ENCODE peak calls at places on chromosomes 4 and X, in six cellular contexts. Q is heart left ventricle, L is cardiac muscle cell, V is heart right ventricle, R is GM23248, E is mucosa of descending colon. W is an unnamed sample. For H3K4me1, the result is how much of the 10 kb centered on the place peaks cover.

GRCh38 chr4:137510866-137511265 is 21.4 kb downstream of the PCDH18 start:
- DNase-seq in V (no peak), Q (no peak), E (no peak), L (no peak), R (peak), W (no peak)

GRCh38 chr4:8683462-8683861 is 90.9 kb downstream of the CPZ start:
- DNase-seq in V (no peak), L (no peak), Q (no peak), R (no peak), E (no peak), W (no peak)

GRCh38 chr4:144584428-144584827 is 61.5 kb upstream of the HHIP start:
- DNase-seq in Q (no peak), V (no peak), R (no peak), L (no peak), E (no peak), W (no peak)

GRCh38 chr4:180827193-180827592 is 1416.0 kb upstream of the TENM3 start:
- DNase-seq in V (no peak), E (no peak), R (peak), Q (no peak), L (peak), W (no peak)

GRCh38 chrX:9533611-9534010 is 68.8 kb downstream of the TBL1X start:
- DNase-seq in E (no peak), R (no peak), Q (no peak), V (no peak), L (no peak), W (no peak)

GRCh38 chr4:25535278-25535677 is 120.4 kb upstream of the SLC34A2 start:
- DNase-seq in Q (no peak), L (no peak), V (no peak), E (no peak), R (no peak), W (no peak)

GRCh38 chr4:75845992-75846391 is 56.3 kb downstream of the PPEF2 start:
- DNase-seq in L (no peak), E (no peak), Q (no peak), R (no peak), V (no peak), W (no peak)

GRCh38 chr4:80362578-80363181 is 27.1 kb downstream of the CFAP299 start:
- DNase-seq in V (no peak), L (peak), E (peak), R (peak), Q (no peak), W (peak)

GRCh38 chr4:54277691-54278090 is 48.6 kb downstream of the PDGFRA start:
- DNase-seq in E (no peak), R (peak), L (no peak), V (no peak), Q (no peak), W (no peak)

GRCh38 chrX:136630881-136631280 is 17.1 kb upstream of the CD40LG start:
- DNase-seq in Q (no peak), E (no peak), R (no peak), V (no peak), L (no peak), W (no peak)

GRCh38 chrX:45743081-45743533 is 542.4 kb upstream of the DIPK2B start:
- DNase-seq in Q (no peak), E (no peak), V (no peak), R (peak), L (no peak), W (no peak)

GRCh38 chrX:134173541-134174272 is 63.3 kb upstream of the CCDC160 start:
- DNase-seq in L (peak), V (no peak), Q (no peak), R (no peak), E (no peak), W (no peak)

GRCh38 chrX:80808160-80808735 is 1.4 kb downstream of the BRWD3 start:
- DNase-seq in R (peak), E (peak), L (peak), V (peak), Q (peak), W (peak)

GRCh38 chr4:127844605-127845116 is 36.0 kb upstream of the PLK4 start:
- DNase-seq in R (peak), L (no peak), E (no peak), V (no peak), Q (no peak), W (no peak)

GRCh38 chr4:86791126-86791525 is 58.1 kb downstream of the SLC10A6 start:
- DNase-seq in R (no peak), Q (no peak), E (no peak), L (no peak), V (no peak), W (no peak)

GRCh38 chr4:162115323-162115722 is 48.5 kb downstream of the FSTL5 start:
- DNase-seq in E (no peak), R (no peak), V (no peak), Q (no peak), L (no peak), W (no peak)

GRCh38 chr4:173214661-173215060 is 46.0 kb downstream of the GALNT7 start:
- DNase-seq in L (no peak), R (no peak), V (no peak), Q (no peak), E (no peak), W (no peak)

GRCh38 chr4:77665381-77666069 is 59.9 kb downstream of the CXCL13 start:
- DNase-seq in Q (no peak), R (no peak), E (no peak), L (no peak), V (no peak), W (no peak)

GRCh38 chr4:159564615-159565014 is 461.7 kb downstream of the RAPGEF2 start:
- DNase-seq in L (no peak), R (no peak), E (peak), Q (no peak), V (no peak), W (no peak)

GRCh38 chr4:74235135-74235534 is 73.1 kb upstream of the EPGN start:
- DNase-seq in Q (no peak), L (no peak), V (no peak), E (no peak), R (no peak), W (no peak)

GRCh38 chrX:110258552-110258951 is 59.3 kb downstream of the AMMECR1 start:
- DNase-seq in L (no peak), V (no peak), R (peak), E (no peak), Q (no peak), W (no peak)

GRCh38 chr4:90760059-90760458 is 632.9 kb downstream of the CCSER1 start:
- DNase-seq in Q (no peak), R (no peak), V (no peak), L (no peak), E (no peak), W (no peak)

GRCh38 chrX:55908685-55909212 is 191.2 kb downstream of the RRAGB start:
- DNase-seq in L (peak), V (peak), E (peak), R (peak), Q (no peak), W (peak)

GRCh38 chrX:18119856-18120255 is 100.8 kb downstream of the BEND2 start:
- DNase-seq in R (no peak), L (no peak), Q (no peak), V (no peak), E (peak), W (no peak)

GRCh38 chrX:2766921-2767320 is 15.1 kb downstream of the XG start:
- DNase-seq in R (peak), Q (no peak), L (no peak), E (peak), V (no peak), W (no peak)

GRCh38 chrX:54447461-54447860 is 7.3 kb downstream of the TSR2 start:
- DNase-seq in Q (no peak), E (no peak), R (peak), V (no peak), L (peak), W (no peak)

GRCh38 chr4:89249716-89250361 is 57.8 kb downstream of the GPRIN3 start:
- DNase-seq in L (no peak), V (no peak), Q (no peak), E (no peak), R (no peak), W (no peak)

GRCh38 chrX:126985960-126986359 is 166.4 kb downstream of the PRR32 start:
- DNase-seq in R (no peak), V (no peak), E (no peak), L (no peak), Q (no peak), W (no peak)

GRCh38 chr4:155761916-155762315 is 3.1 kb downstream of the GUCY1B1 start:
- DNase-seq in E (no peak), L (no peak), Q (no peak), V (no peak), R (no peak), W (no peak)

GRCh38 chr4:173504181-173504503 is 25.9 kb downstream of the HAND2 start:
- DNase-seq in V (no peak), L (no peak), R (no peak), Q (no peak), E (no peak), W (no peak)

GRCh38 chr4:41991916-41992767 is 1.8 kb downstream of the SLC30A9 start:
- DNase-seq in R (peak), L (no peak), V (no peak), E (no peak), Q (no peak), W (no peak)

GRCh38 chr4:77805802-77806201 is 13.4 kb downstream of the CNOT6L start:
- DNase-seq in Q (no peak), V (no peak), L (no peak), R (no peak), E (no peak), W (no peak)

GRCh38 chr4:1873776-1874175 is 2.6 kb downstream of the NSD2 start:
- DNase-seq in Q (no peak), V (no peak), E (no peak), L (no peak), R (no peak), W (no peak)

GRCh38 chr4:98639523-98639922 is 18.9 kb downstream of the TSPAN5 start:
- DNase-seq in Q (no peak), E (no peak), R (peak), V (no peak), L (no peak), W (no peak)

GRCh38 chrX:133859336-133859735 is 126.1 kb downstream of the GPC3 start:
- DNase-seq in V (no peak), L (no peak), R (no peak), Q (no peak), E (no peak), W (no peak)

GRCh38 chr4:113978561-113979156 is 788 bp downstream of the ARSJ start:
- DNase-seq in V (no peak), L (no peak), R (peak), E (no peak), Q (no peak), W (no peak)

DNA sequence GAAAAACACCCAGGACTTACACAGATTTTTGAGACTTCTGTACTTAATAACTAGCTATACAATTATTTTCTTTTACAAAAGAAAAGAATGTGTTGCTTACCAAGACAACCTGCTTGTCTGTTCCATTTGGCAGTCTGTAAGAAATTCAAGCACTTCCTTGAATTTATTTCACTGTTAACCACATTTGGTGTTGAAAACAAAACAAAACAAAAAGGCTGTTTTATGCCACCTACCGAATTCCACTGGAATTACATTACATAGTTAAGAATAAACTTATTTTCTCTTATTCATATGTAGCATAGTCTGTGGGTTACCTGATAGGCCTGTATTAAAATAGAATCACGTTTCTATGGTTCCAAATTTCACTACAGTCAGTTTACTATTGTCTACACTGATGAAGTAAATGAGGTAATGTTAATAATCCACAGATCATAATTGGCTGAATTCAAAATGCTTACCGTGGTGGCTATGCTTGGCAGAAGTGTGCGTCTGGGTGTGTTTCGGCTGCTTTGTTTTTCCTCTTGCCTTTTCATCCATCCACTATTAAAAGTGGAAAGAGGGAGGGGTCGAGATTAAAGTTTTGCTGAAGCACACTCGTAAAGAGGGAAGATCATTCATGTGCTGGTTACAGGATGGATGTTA is at the start of gene TLR1:
- DNase-seq in L (peak), E (peak), R (peak), Q (no peak), V (no peak), W (peak)
- H3K4me3 ChIP-seq in L (no peak), E (no peak), R (no peak), Q (peak), V (peak), W (peak)

DNA sequence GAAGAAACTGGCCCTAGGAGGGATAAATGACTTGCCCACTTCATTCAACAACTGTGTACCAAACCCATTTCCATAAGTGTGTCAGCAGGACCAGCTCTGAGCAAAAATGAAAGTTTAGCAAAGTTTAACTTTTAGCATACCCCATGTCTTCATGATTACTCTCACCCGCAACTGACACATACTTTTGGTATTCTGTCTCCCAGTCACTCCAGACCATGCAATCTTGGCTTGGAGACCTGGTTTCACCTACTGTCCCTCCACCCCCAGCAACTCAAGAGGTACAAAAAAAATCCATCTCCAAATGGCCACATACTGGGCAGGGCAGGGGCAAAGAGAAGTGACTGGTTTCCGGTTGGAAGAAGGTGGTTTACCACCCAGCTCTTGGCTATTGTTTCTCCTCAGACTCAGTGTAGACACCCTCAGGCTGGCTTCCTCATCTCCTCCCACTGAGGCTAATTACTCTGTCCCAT is 79.8 kb downstream of the RLIM start:
- DNase-seq in E (no peak), R (peak), Q (no peak), L (no peak), V (no peak), W (no peak)
- H3K4me1 ChIP-seq in E (under half), R (under half), Q (under half), L (under half), V (under half), W (under half)

DNA sequence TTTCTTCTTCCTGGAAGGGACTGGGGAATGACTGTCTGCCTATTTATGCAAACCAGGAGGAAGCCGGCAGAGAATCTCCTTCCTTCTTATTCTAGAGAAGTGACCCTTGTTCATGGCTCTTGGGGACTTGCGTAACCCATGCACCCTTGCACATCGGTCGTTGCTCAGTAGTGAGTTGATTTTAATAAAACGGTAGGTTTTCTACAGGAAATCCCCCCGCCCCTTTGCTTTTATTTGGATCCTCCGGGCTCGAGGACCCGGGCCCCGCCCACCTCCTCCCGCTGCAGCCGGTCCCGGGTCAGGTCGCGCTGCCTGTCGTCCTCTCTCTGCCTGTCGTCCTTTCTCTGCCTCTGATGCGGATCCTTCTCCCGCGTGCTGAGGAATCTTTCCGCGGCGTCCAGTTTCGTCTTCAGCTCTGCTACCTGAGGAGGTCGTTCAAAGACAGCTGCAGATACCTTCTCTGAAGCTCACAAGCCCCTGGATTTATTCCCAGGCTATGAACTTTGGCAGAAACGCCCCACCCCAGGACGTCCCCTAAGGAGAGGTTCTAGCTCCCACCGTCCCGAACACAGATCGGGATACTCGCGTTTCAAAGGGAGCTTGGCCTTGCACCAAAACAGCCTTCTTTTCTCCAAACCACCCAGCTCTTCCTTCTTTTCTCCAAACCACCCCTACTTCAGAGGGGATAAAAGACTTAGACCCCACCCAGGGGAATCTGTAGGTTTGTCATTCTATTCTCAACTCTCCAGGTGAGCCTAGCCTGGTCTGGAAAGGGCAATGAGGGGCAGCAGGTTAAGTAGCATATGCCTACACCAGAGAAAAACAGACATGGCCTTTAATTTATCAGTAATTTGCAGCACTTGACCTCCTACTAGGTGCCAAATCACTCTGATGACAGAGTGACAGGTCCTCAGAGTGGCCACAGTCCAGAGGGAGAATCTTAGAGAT is 7.0 kb downstream of the TNIP3 start:
- DNase-seq in E (peak), Q (peak), R (peak), L (peak), V (peak), W (no peak)
- H3K4me3 ChIP-seq in E (no peak), Q (peak), R (peak), L (peak), V (peak), W (peak)

DNA sequence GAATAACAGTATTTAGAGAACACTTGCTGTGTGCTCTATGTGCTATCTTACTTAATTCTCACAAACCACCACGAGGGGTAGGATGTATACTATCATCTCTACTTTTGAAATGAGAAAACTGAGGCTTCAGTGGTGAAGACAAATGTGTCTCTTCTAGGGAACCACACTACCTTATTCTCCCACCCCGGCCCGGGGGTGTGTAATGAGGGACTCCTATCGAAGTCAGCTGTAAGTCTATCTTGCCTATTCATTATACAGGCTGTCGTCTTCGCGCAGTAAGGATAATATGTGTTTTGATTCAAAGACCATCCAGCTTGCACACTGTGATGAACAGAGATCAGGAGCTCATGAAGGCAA is 1.1 kb downstream of the NOP14 start:
- DNase-seq in V (no peak), E (no peak), R (peak), L (no peak), Q (no peak), W (peak)
- H3K4me1 ChIP-seq in V (under half), E (under half), R (under half), L (under half), Q (under half), W (under half)

GRCh38 chr4:56371426-56372220 is 15.7 kb downstream of the AASDH start:
- DNase-seq in V (no peak), R (no peak), L (no peak), Q (no peak), E (no peak), W (no peak)
- H3K4me3 ChIP-seq in V (no peak), R (no peak), L (no peak), Q (no peak), E (no peak), W (no peak)

DNA sequence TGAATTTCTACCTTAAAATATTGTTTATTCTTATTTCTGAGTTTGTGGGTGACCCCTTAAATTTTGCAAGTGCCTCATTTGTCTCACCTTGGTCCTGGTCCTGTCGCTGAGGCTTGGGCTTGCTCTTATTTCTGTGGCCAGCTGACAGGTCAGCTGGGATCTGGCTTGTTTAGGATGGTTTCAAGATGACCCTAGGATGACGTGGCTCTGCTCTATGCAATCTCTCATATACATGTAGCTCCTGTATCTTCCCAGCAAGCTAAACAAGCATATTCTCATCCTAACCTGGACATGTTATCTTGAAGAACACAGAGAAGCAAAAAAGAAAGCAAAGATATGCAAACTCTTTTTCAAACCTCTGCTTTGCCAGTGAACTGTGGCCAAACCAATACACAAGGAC is 158.4 kb downstream of the BANK1 start:
- DNase-seq in R (no peak), Q (no peak), L (no peak), V (no peak), E (no peak), W (no peak)
- H3K4me1 ChIP-seq in R (under half), Q (under half), L (under half), V (under half), E (under half), W (under half)

DNA sequence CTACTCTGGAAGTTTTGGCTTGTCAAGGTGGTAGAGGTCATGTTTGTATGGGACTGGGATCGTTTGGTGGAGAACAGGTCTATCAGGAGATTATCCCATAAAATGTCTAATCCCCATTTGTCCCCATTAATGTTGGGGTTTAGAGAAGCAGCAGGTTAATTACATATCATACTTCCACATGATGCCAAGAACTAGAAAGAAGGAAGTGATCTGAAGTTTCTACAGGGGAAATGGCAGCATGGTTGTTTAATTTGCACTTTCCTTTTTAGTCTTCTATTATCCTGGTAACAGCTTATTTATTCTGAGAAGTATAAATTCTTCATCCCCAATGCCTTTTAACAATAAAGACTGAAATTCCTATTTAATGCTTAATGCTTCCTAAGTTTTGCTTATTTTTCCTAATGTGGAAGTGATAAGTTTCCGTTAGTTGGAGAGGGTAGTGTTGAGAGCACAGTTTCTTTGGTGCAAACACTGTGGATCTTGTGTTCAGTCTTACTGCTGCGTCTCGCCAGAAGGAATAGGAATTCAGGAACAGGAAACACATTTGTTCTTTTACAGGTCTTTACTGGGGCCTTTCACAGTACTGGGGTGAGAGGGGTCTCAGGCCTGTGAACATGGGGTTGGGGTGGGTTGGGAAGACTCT is 59.6 kb upstream of the TADA2B start:
- DNase-seq in E (no peak), Q (no peak), V (no peak), R (no peak), L (no peak), W (no peak)
- H3K4me3 ChIP-seq in E (no peak), Q (no peak), V (no peak), R (no peak), L (no peak), W (no peak)

GRCh38 chrX:79176028-79176427 is 31.5 kb downstream of the GPR174 start:
- DNase-seq in V (no peak), E (no peak), R (no peak), L (no peak), Q (no peak), W (no peak)
- H3K4me1 ChIP-seq in V (under half), E (under half), R (under half), L (under half), Q (under half), W (half or more)

W was measured in CD8-positive, alpha-beta memory T cell.